ENCODE peak calls at places on chromosomes 16 and 17, in six cellular contexts. N is A549, I is K562, Y is GM12878, R is HepG2, Q is endothelial cell of umbilical vein. U is an unnamed sample.

GRCh38 chr17:35433075-35433894 is 985 bp upstream of the SLFN12 start:
- DNase-seq in Q (peak; percentile 96), Y (peak; percentile 40), N (peak; percentile 95), R (peak; percentile 81), I (peak; percentile 52), U (peak; percentile 98)

GRCh38 chr17:81511800-81512559 is 619 bp downstream of the ACTG1 start:
- DNase-seq in I (no peak), Y (no peak), N (peak; percentile 64), Q (peak; percentile 27), R (no peak), U (peak; percentile 38)

GRCh38 chr17:13002761-13003453 is 14.9 kb downstream of the ELAC2 start:
- DNase-seq in Y (no peak), N (peak; percentile 74), I (peak; percentile 48), R (peak; percentile 59), Q (peak; percentile 50), U (peak; percentile 61)

GRCh38 chr17:43768382-43768781 is 9.8 kb upstream of the SOST start:
- DNase-seq in N (no peak), I (no peak), Q (no peak), Y (no peak), R (no peak), U (peak; percentile 87)

GRCh38 chr17:57567278-57567677 is 177.8 kb downstream of the CCDC182 start:
- DNase-seq in Q (no peak), I (no peak), N (no peak), Y (no peak), R (no peak), U (no peak)

GRCh38 chr17:80270836-80271235 is 10.2 kb downstream of the RNF213 start:
- DNase-seq in R (peak; percentile 62), Q (no peak), Y (no peak), I (peak; percentile 86), N (peak; percentile 59), U (peak; percentile 41)

GRCh38 chr16:28899882-28900600 is 21.8 kb downstream of the ATP2A1 start:
- DNase-seq in Q (no peak), N (no peak), R (no peak), I (no peak), Y (no peak), U (no peak)

GRCh38 chr17:14737984-14738651 is 437.2 kb downstream of the HS3ST3B1 start:
- DNase-seq in I (no peak), Q (no peak), N (peak; percentile 99), R (peak; percentile 97), Y (no peak), U (peak; percentile 97)

GRCh38 chr17:40791808-40792436 is 7.8 kb downstream of the KRT28 start:
- DNase-seq in R (peak; percentile 45), N (peak; percentile 61), Q (peak; percentile 59), Y (no peak), I (no peak), U (peak; percentile 5)

GRCh38 chr17:7579839-7580630 is 597 bp downstream of the CD68 start:
- DNase-seq in N (no peak), R (no peak), Y (no peak), I (no peak), Q (no peak), U (no peak)

GRCh38 chr17:14317383-14317782 is 16.5 kb downstream of the HS3ST3B1 start:
- DNase-seq in N (no peak), I (no peak), Y (no peak), R (no peak), Q (no peak), U (no peak)

GRCh38 chr16:72967941-72968340 is 80.0 kb downstream of the ZFHX3 start:
- DNase-seq in N (no peak), Q (no peak), R (no peak), Y (no peak), I (no peak), U (no peak)

GRCh38 chr16:20004931-20005330 is 68.8 kb downstream of the GPR139 start:
- DNase-seq in N (no peak), I (no peak), R (peak; percentile 14), Y (no peak), Q (no peak), U (no peak)

GRCh38 chr16:73714976-73715375 is 581.6 kb upstream of the PSMD7 start:
- DNase-seq in R (no peak), I (no peak), Y (no peak), N (no peak), Q (no peak), U (no peak)

GRCh38 chr16:49000594-49000993 is 281.0 kb downstream of the CBLN1 start:
- DNase-seq in Q (no peak), R (no peak), Y (no peak), I (peak; percentile 43), N (no peak), U (no peak)

GRCh38 chr16:49055824-49056545 is 225.7 kb downstream of the CBLN1 start:
- DNase-seq in Q (no peak), N (no peak), Y (no peak), I (no peak), R (no peak), U (peak; percentile 64)

GRCh38 chr17:64771980-64772844 is 110.1 kb upstream of the SMURF2 start:
- DNase-seq in R (no peak), Q (peak; percentile 13), N (no peak), Y (no peak), I (no peak), U (no peak)

GRCh38 chr17:68937890-68938514 is 17.2 kb downstream of the ABCA8 start:
- DNase-seq in N (no peak), I (no peak), R (peak; percentile 82), Q (no peak), Y (no peak), U (no peak)

GRCh38 chr17:14464741-14465140 is 163.9 kb downstream of the HS3ST3B1 start:
- DNase-seq in I (no peak), N (no peak), Q (no peak), Y (no peak), R (no peak), U (no peak)

GRCh38 chr16:20393801-20394637 is 10.5 kb downstream of the PDILT start:
- DNase-seq in R (no peak), N (no peak), I (no peak), Y (no peak), Q (peak; percentile 24), U (no peak)

GRCh38 chr16:58584831-58585505 is 44.7 kb downstream of the CNOT1 start:
- DNase-seq in R (no peak), N (no peak), Q (no peak), I (no peak), Y (no peak), U (no peak)

GRCh38 chr17:64540118-64540776 is 33.5 kb downstream of the CEP95 start:
- DNase-seq in Y (no peak), N (no peak), Q (no peak), I (no peak), R (peak; percentile 12), U (no peak)

GRCh38 chr16:50146479-50147435 is 6.3 kb upstream of the TENT4B start:
- DNase-seq in N (no peak), Y (no peak), R (no peak), Q (no peak), I (no peak), U (no peak)

GRCh38 chr17:78355045-78355641 is 4.7 kb downstream of the SOCS3 start:
- DNase-seq in I (no peak), N (no peak), Q (no peak), R (peak; percentile 58), Y (no peak), U (no peak)

GRCh38 chr17:63516910-63517824 is 6.0 kb upstream of the KCNH6 start:
- DNase-seq in N (peak; percentile 40), R (peak; percentile 29), Y (peak; percentile 19), I (no peak), Q (no peak), U (peak; percentile 9)
- TF ChIP-seq MAX in N (no peak), R (peak; percentile 67), Y (no peak), I (no peak), Q (no peak), U (no peak)

DNA sequence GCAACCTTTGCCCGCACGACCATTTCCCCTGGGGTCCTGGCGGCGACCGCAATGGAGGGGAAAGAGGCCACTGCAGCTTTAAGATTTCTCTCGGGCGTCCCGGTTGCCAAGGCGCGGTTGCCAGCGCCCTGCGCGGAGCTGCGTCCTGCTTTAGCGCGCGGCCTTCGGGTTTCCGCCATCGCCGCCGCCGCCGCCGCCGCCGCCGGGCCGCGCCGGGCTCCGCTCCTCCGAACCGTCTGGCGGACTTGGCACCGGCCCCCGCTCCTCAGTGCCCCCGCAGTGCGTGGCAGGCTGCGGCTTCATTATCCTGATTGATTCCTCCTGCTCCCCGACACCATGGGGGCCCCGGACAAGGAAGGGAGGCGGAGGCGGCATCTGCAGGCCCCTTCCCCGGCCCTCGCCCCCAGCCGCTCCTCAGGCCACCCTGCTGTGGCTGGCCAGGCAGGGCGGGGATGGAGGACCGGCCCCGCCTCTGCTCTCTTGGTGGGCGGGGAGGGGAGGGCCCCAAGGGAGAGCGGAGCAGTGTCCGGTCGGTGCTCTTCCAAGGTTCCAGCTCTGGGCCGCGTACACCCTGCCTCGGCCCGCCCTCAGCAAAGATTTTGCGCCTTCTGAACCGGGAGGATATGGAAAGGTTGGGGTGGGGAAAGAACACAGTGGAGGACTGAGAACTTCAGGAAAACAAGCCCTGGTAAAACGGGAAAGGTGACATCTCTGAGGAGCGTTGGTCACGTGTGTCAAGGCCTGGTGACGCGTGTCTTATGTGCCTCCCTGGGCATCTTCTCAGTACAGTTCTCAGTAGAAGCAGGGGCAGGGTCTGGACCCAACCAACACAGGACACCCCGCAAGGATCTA is 34.0 kb downstream of the NEUROD2 start:
- DNase-seq in Y (no peak), N (peak; percentile 81), Q (peak; percentile 77), R (peak; percentile 20), I (peak; percentile 82), U (peak; percentile 35)
- TF ChIP-seq POLR2A in Y (no peak), N (peak; percentile 44), Q (peak; percentile 59), R (no peak), I (no peak), U (no peak)

DNA sequence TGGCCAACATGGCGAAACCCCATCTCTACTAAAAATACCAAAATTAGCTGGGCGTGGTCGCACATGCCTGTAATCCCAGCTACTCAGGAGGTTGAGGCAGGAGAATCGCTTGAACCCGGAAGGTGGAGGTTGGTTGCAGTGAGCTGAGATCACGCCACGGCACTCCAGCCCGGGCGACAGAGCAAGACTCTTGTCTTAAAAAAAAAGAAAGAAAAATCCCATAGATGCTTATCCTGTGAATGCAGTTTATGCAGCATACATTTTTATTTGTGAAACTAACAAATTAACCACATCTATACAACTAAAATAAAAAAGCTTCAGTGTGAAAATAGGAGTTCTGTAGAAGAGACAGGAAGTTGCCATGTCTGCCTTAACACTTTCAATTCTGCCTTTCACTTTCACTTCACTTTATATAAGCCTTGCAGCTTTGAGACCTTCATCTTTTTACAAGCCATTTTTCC is 7.1 kb downstream of the IGSF6 start:
- DNase-seq in I (no peak), N (no peak), Y (peak; percentile 69), Q (no peak), R (no peak), U (peak; percentile 61)
- TF ChIP-seq MYC in I (no peak), N (no peak), Y (no peak), Q (no peak), R (no peak), U (no peak)

GRCh38 chr16:727291-727977 is 528 bp downstream of the HAGHL start:
- DNase-seq in Q (no peak), I (peak; percentile 35), N (no peak), Y (no peak), R (no peak), U (peak; percentile 65)
- TF ChIP-seq MAX in Q (no peak), I (peak; percentile 77), N (peak; percentile 51), Y (no peak), R (peak; percentile 37), U (peak; percentile 37)